ENCODE peak calls at places on chromosome 9, in four cellular contexts. U is PC-3, E is LHCN-M2, C is C1 segment of cervical spinal cord. I is an unnamed sample.

GRCh38 chr9:69824497-69825252 is 4.1 kb downstream of the CFAP95 start:
- DNase-seq in U (no peak), E (no peak), C (no peak), I (no peak)

GRCh38 chr9:98602839-98603238 is 105.9 kb downstream of the GABBR2 start:
- DNase-seq in U (no peak), E (no peak), C (no peak), I (no peak)

GRCh38 chr9:134503301-134504105 is 138.1 kb upstream of the COL5A1 start:
- DNase-seq in U (no peak), E (no peak), C (no peak), I (no peak)

GRCh38 chr9:124518116-124518515 is 10.9 kb upstream of the NR5A1 start:
- DNase-seq in U (no peak), E (no peak), C (no peak), I (no peak)

GRCh38 chr9:91905958-91906585 is 44.0 kb downstream of the ROR2 start:
- DNase-seq in U (peak), E (no peak), C (no peak), I (no peak)

GRCh38 chr9:16681659-16681990 is 188.8 kb downstream of the BNC2 start:
- DNase-seq in U (no peak), E (no peak), C (no peak), I (no peak)

GRCh38 chr9:95188459-95188858 is 129.1 kb downstream of the FANCC start:
- DNase-seq in U (no peak), E (no peak), C (no peak), I (no peak)

GRCh38 chr9:69579749-69580581 is 92.2 kb downstream of the APBA1 start:
- DNase-seq in U (no peak), E (no peak), C (no peak), I (no peak)

GRCh38 chr9:99605016-99605743 is 216.5 kb upstream of the NR4A3 start:
- DNase-seq in U (no peak), E (no peak), C (no peak), I (no peak)

GRCh38 chr9:134560206-134560605 is 81.4 kb upstream of the COL5A1 start:
- DNase-seq in U (no peak), E (no peak), C (no peak), I (no peak)

GRCh38 chr9:74760031-74760700 is 127.6 kb downstream of the TRPM6 start:
- DNase-seq in U (peak), E (peak), C (no peak), I (no peak)

GRCh38 chr9:96217358-96217755 is 84.6 kb downstream of the HSD17B3 start:
- DNase-seq in U (no peak), E (no peak), C (peak), I (no peak)

I was measured in occipital lobe.